ENCODE peak calls at places on chromosomes 2 and 18, in seven cellular contexts. V, M, P, K, H, U and J are unnamed samples.

GRCh38 chr18:63105636-63106316 is 213.8 kb downstream of the BCL2 start:
- DNase-seq in P (no peak), V (no peak), H (no peak), M (no peak), K (no peak), U (no peak), J (no peak)

GRCh38 chr2:161019311-161019710 is 140.9 kb upstream of the TANK start:
- DNase-seq in V (no peak), H (no peak), U (no peak), K (no peak), M (no peak), P (no peak), J (no peak)

GRCh38 chr2:69563021-69563420 is 80.5 kb downstream of the AAK1 start:
- DNase-seq in V (no peak), H (no peak), M (no peak), U (no peak), K (no peak), P (no peak), J (no peak)

GRCh38 chr18:39909706-39910105 is 2045.3 kb upstream of the PIK3C3 start:
- DNase-seq in P (no peak), V (no peak), U (no peak), H (peak; percentile 44), M (no peak), K (no peak), J (no peak)

GRCh38 chr18:49227456-49227855 is 233.0 kb downstream of the DYM start:
- DNase-seq in M (no peak), P (no peak), U (no peak), K (no peak), V (no peak), H (no peak), J (no peak)

GRCh38 chr18:58590231-58590630 is 38.7 kb downstream of the ALPK2 start:
- DNase-seq in M (no peak), K (no peak), H (no peak), U (no peak), P (peak; percentile 25), V (peak; percentile 67), J (no peak)

GRCh38 chr2:53559302-53559967 is 208.2 kb upstream of the CHAC2 start:
- DNase-seq in K (no peak), V (no peak), H (no peak), U (no peak), P (no peak), M (no peak), J (no peak)

GRCh38 chr2:140247451-140248205 is 1467.4 kb upstream of the NXPH2 start:
- DNase-seq in K (no peak), P (no peak), V (no peak), H (peak; percentile 68), U (no peak), M (no peak), J (no peak)

GRCh38 chr2:69253893-69254292 is 133.1 kb downstream of the GFPT1 start:
- DNase-seq in P (no peak), V (peak; percentile 92), M (no peak), H (peak; percentile 97), U (no peak), K (peak; percentile 98), J (no peak)

GRCh38 chr2:67476808-67477790 is 80.0 kb downstream of the ETAA1 start:
- DNase-seq in U (no peak), M (no peak), P (peak; percentile 19), K (peak; percentile 28), H (peak; percentile 83), V (no peak), J (no peak)

GRCh38 chr2:174623106-174623680 is 25.6 kb upstream of the WIPF1 start:
- DNase-seq in K (no peak), P (no peak), H (no peak), V (no peak), M (no peak), U (no peak), J (no peak)

GRCh38 chr18:12597775-12598174 is 60.1 kb downstream of the SPIRE1 start:
- DNase-seq in K (peak; percentile 81), M (no peak), H (peak; percentile 82), U (no peak), P (no peak), V (peak; percentile 72), J (no peak)

GRCh38 chr18:26981373-26982082 is 116.0 kb upstream of the AQP4 start:
- DNase-seq in V (no peak), P (no peak), H (no peak), M (no peak), U (no peak), K (no peak), J (no peak)

GRCh38 chr18:68406761-68407160 is 308.1 kb downstream of the TMX3 start:
- DNase-seq in P (no peak), H (no peak), U (no peak), K (no peak), M (no peak), V (no peak), J (no peak)

GRCh38 chr2:112065966-112066365 is 10.9 kb downstream of the TMEM87B start:
- DNase-seq in H (peak; percentile 55), P (no peak), U (no peak), V (peak; percentile 67), M (no peak), K (no peak), J (no peak)

GRCh38 chr2:138059487-138059886 is 95.2 kb downstream of the HNMT start:
- DNase-seq in V (no peak), U (no peak), P (no peak), M (no peak), K (no peak), H (peak; percentile 3), J (no peak)

GRCh38 chr18:32337347-32337746 is 133.3 kb downstream of the GAREM1 start:
- DNase-seq in K (no peak), H (no peak), U (no peak), M (no peak), V (no peak), P (no peak), J (no peak)

GRCh38 chr2:173881466-173881865 is 83.7 kb downstream of the SP3 start:
- DNase-seq in P (no peak), U (no peak), K (no peak), M (no peak), V (no peak), H (peak; percentile 62), J (no peak)

GRCh38 chr2:175817200-175817599 is 184.9 kb downstream of the LNPK start:
- DNase-seq in H (no peak), M (no peak), U (no peak), K (no peak), P (no peak), V (no peak), J (no peak)

DNA sequence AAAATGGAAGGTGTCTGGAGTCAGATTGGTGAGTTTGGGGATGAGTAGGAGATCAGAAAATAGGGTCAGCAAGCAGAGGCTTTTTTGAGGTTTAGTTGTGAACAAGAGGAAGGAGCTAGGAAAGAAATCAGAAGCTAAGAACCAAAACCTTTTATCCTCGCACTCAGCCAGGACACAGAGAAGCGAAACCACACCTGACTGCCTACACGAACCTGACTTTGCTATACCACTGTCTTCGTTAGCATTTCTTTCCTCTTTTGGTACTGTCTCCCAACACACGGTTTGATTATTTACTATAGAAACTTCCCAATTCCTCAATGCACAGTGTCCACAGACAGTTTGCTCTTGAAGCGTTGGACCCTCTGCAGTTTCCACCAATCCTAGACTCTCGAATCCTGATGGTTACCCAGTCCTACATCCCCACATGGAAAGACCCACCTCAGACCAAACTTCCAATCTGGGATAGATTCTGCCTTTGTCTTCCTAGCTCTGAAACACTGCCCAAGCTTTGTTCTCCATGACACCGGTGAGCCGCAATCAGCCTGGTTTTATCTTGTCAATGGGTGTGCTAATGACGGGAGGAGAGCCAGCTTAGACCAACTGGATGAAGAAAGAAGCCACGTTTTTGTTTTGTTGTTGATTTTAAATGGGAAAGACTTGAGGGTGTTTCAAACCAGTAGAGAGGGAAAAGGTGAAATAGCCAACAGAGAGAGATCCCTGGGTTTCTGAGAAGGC is 137.4 kb downstream of the CABLES1 start:
- DNase-seq in H (no peak), V (no peak), P (no peak), K (no peak), U (no peak), M (no peak), J (no peak)
- H3K9me3 ChIP-seq in H (no peaks in the 10 kb centered on the region), V (peaks cover 19% of the 10 kb centered on the region), P (peaks cover 6% of the 10 kb centered on the region), K (peaks cover 3% of the 10 kb centered on the region), U (no peaks in the 10 kb centered on the region), M (peaks cover 10% of the 10 kb centered on the region), J (no peaks in the 10 kb centered on the region)

GRCh38 chr18:7847988-7848387 is 280.9 kb downstream of the PTPRM start:
- DNase-seq in K (no peak), V (no peak), M (no peak), H (peak; percentile 50), P (no peak), U (no peak), J (no peak)

GRCh38 chr18:7844418-7844817 is 277.3 kb downstream of the PTPRM start:
- DNase-seq in H (no peak), K (no peak), U (no peak), V (no peak), M (no peak), P (no peak), J (no peak)

GRCh38 chr18:7847357-7847756 is 280.2 kb downstream of the PTPRM start:
- DNase-seq in P (no peak), K (no peak), M (no peak), U (no peak), V (no peak), H (no peak), J (no peak)

GRCh38 chr18:7844017-7844416 is 276.9 kb downstream of the PTPRM start:
- DNase-seq in V (no peak), U (no peak), M (no peak), H (peak; percentile 48), K (no peak), P (no peak), J (no peak)

GRCh38 chr18:7846315-7846714 is 279.2 kb downstream of the PTPRM start:
- DNase-seq in M (no peak), U (no peak), H (no peak), V (no peak), K (no peak), P (no peak), J (no peak)
- H3K9me3 ChIP-seq in M (peaks cover 12% of the 10 kb centered on the region), U (no peaks in the 10 kb centered on the region), H (no peaks in the 10 kb centered on the region), V (peaks cover 3% of the 10 kb centered on the region), K (peaks cover 4% of the 10 kb centered on the region), P (peaks cover 10% of the 10 kb centered on the region), J (peaks cover 3% of the 10 kb centered on the region)

DNA sequence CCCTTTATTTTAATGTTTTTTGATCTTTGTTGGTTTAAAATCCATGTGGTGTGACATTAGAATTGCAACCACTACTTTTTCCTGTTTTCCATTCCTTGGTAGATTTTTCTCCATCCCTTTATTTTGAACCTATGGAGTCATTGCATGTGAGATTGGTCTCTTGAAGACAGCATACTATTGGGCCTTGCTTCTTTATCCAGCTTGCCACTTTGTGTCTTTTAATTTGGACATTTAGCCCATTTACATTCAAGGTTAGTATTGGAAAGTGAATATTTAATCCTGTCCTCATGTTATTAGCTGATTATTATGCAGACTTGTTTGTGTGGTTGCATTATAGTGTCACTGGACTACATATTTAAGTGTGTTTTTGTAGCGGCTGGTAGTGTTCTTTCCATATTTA is 782.9 kb downstream of the SLC4A3 start:
- DNase-seq in H (no peak), U (no peak), M (no peak), P (no peak), V (no peak), K (no peak), J (no peak)
- H3K9me3 ChIP-seq in H (no peaks in the 10 kb centered on the region), U (no peaks in the 10 kb centered on the region), M (no peaks in the 10 kb centered on the region), P (no peaks in the 10 kb centered on the region), V (no peaks in the 10 kb centered on the region), K (no peaks in the 10 kb centered on the region), J (no peaks in the 10 kb centered on the region)

DNA sequence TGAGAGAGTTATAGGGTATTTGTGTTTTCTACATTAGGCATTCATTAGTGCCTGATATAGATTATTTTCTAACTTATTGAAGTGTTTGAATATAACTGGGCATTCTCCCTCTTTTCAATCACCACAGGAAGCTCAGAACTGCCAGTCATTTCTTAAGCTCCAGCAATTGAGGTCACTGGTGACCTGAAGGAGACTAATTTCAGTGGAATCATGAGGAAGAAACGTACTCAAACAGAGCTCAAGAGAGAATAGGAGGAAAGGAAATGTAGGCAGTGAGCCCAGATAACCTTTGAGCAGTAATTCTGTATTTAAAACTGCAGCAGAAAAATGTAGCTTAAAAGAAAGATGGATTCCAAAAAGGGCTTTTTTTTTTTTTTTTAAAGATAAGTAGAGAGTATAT is 1035.5 kb downstream of the SOCS6 start:
- DNase-seq in P (no peak), U (no peak), H (no peak), M (no peak), V (no peak), K (no peak), J (no peak)
- H3K9me3 ChIP-seq in P (no peaks in the 10 kb centered on the region), U (no peaks in the 10 kb centered on the region), H (no peaks in the 10 kb centered on the region), M (no peaks in the 10 kb centered on the region), V (peaks cover 3% of the 10 kb centered on the region), K (no peaks in the 10 kb centered on the region), J (no peaks in the 10 kb centered on the region)